ENCODE peak calls at places on chromosomes 7 and 10, in eight cellular contexts. W is neural progenitor cell, V is fibroblast of lung, J is HCT116, E is mammary epithelial cell, R is hepatocyte, H is colonic mucosa, P is thoracic aorta. T is an unnamed sample. For H3K4me1 and H3K27me3, the result is how much of the 10 kb centered on the place peaks cover.

GRCh38 chr7:68245688-68246087 is 1249.1 kb downstream of the TYW1 start:
- DNase-seq in W (no peak), V (peak), J (no peak), E (no peak), R (peak), H (no peak), P (no peak), T (no peak)

GRCh38 chr10:7409732-7410168 is 1.1 kb downstream of the SFMBT2 start:
- DNase-seq in W (peak), V (peak), J (no peak), E (no peak), R (peak), H (peak), P (no peak), T (no peak)

GRCh38 chr10:123665371-123666286 is 526 bp upstream of the GPR26 start:
- DNase-seq in W (peak), V (no peak), J (no peak), E (no peak), R (no peak), H (no peak), P (no peak), T (no peak)

GRCh38 chr7:22597845-22598244 is 97.9 kb upstream of the STEAP1B start:
- DNase-seq in W (no peak), V (peak), J (no peak), E (peak), R (no peak), H (no peak), P (no peak), T (no peak)

GRCh38 chr7:73448609-73449008 is 15.0 kb downstream of the FZD9 start:
- DNase-seq in W (no peak), V (no peak), J (no peak), E (no peak), R (no peak), H (no peak), P (no peak), T (no peak)

GRCh38 chr7:156606618-156607331 is 33.8 kb upstream of the RNF32 start:
- DNase-seq in W (no peak), V (no peak), J (no peak), E (no peak), R (no peak), H (no peak), P (no peak), T (no peak)

GRCh38 chr7:36810476-36810875 is 86.2 kb upstream of the AOAH start:
- DNase-seq in W (no peak), V (no peak), J (no peak), E (no peak), R (no peak), H (no peak), P (no peak), T (no peak)

GRCh38 chr7:104652434-104652833 is 324.0 kb downstream of the LHFPL3 start:
- DNase-seq in W (no peak), V (no peak), J (no peak), E (no peak), R (no peak), H (no peak), P (no peak), T (no peak)

GRCh38 chr10:119535310-119535709 is 7.2 kb downstream of the RGS10 start:
- DNase-seq in W (no peak), V (peak), J (no peak), E (no peak), R (no peak), H (no peak), P (no peak), T (no peak)

GRCh38 chr7:31882187-31882586 is 188.0 kb downstream of the PDE1C start:
- DNase-seq in W (peak), V (peak), J (no peak), E (peak), R (no peak), H (no peak), P (no peak), T (no peak)

GRCh38 chr7:8387551-8388256 is 45.7 kb upstream of the NXPH1 start:
- DNase-seq in W (no peak), V (no peak), J (no peak), E (no peak), R (peak), H (no peak), P (no peak), T (no peak)

GRCh38 chr7:28269700-28270361 is 89.2 kb upstream of the JAZF1 start:
- DNase-seq in W (no peak), V (no peak), J (no peak), E (peak), R (no peak), H (no peak), P (no peak), T (no peak)

GRCh38 chr7:115559877-115560276 is 470.7 kb downstream of the TFEC start:
- DNase-seq in W (no peak), V (no peak), J (no peak), E (no peak), R (no peak), H (no peak), P (no peak), T (no peak)

GRCh38 chr7:115558186-115558585 is 472.4 kb downstream of the TFEC start:
- DNase-seq in W (no peak), V (peak), J (no peak), E (peak), R (no peak), H (no peak), P (no peak), T (no peak)

DNA sequence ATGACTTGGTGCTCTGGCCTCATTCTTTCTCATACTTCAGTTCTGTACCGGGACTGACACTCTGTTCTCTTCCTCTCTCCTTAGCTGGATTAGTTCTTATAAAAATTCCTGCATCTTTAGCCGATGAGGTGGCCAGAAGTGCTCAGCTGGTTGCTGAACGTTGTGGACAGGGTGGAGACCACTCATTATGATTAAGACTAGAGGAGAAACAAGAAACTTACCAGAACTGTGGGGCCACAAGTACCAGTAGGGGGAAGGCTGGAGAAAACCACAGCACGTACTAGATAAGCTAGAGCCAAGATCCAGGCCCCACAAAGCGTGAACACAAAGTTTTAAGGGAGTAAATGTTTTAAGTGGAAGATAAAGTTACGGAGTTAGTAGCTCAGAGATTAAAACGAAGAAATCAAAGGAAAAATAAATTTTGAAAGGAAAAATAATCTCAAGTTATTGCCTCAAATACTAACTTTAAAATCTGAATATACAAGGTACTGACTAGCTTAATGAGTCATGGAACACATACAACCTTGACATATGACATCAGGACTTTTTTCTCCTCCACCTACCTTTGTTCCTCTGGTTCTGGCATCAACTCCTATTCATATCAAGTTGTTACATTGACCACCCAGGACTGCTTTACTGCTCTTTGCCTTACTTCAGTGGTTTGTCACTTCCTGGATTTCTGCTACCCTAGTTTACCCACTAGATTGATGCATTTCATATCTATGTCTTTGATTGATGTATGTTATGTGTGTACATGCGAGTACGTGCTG is 469.0 kb downstream of the TFEC start:
- DNase-seq in W (no peak), V (peak), J (no peak), E (no peak), R (peak), H (no peak), P (no peak), T (no peak)
- TF ChIP-seq CTCF in W (no peak), V (peak), J (no peak), E (no peak), R (no peak), H (no peak), P (no peak), T (no peak)

GRCh38 chr10:48806282-48806681 is 121.6 kb downstream of the WDFY4 start:
- DNase-seq in W (peak), V (no peak), J (no peak), E (no peak), R (no peak), H (no peak), P (no peak), T (no peak)
- H3K4me1 ChIP-seq in W (under half), V (under half), J (under half), E (under half), R (under half), H (under half), P (under half), T (under half)

DNA sequence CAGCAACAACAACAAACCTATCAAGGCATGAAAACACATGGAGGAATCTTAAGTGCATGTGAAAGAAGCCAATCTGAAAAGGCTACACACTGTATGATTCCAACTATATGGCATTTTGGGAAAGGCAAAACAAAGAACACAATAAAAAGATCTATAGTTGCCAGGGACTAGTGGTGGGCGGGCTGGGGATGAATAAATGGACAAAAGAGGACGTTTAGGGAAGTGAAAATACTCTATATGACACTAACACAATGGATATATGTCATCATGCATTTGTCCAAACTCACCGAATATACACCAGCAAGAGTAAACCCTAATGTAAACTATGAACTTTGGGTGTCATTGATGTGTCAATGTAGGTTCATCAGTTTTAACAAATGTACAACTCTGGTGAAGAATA is 89.1 kb downstream of the SEMA3E start:
- DNase-seq in W (no peak), V (no peak), J (no peak), E (no peak), R (no peak), H (no peak), P (no peak), T (no peak)
- H3K27me3 ChIP-seq in W (under half), V (under half), J (under half), E (under half), R (under half), H (under half), P (under half), T (under half)

DNA sequence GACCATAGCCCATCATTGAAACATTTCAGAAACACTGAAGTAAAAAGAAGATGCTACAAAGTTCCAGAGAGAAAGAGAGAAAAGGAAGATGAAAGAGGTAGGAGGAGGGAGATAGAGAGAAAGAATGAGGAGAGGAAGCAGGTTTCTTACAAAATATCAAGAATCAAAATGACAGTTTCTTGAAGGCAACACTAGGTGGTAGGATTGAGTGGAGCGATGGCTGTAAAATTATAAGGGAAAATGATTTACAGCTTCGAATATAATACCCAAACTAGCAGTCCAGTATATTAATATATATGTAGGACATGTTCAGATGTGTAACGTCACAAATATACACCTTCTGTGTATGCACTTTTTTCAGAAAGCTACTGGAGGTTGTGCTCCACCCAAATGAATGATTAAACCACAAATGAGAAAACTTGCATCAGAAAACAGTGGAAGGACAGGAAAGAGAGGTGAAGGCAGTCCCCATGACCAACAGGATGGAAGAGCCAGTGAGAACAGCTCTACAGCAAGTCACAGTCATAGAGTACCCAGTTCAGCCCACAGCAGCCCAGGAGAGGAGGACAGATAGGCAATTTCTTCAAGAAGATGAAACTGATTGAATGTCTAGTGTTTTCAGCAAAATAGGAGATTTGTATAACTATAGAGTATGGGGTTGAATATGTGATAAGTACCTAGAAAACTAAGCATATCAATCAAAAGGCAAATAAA is 151.5 kb upstream of the TARP start:
- DNase-seq in W (no peak), V (no peak), J (no peak), E (no peak), R (no peak), H (no peak), P (no peak), T (no peak)
- TF ChIP-seq CTCF in W (peak), V (peak), J (peak), E (peak), R (no peak), H (no peak), P (no peak), T (no peak)

GRCh38 chr7:20197125-20197524 is 20.1 kb downstream of the MACC1 start:
- DNase-seq in W (no peak), V (no peak), J (no peak), E (no peak), R (no peak), H (no peak), P (no peak), T (no peak)

GRCh38 chr7:20193242-20193777 is 23.9 kb downstream of the MACC1 start:
- DNase-seq in W (no peak), V (peak), J (no peak), E (no peak), R (no peak), H (no peak), P (no peak), T (no peak)

GRCh38 chr7:20193873-20194272 is 23.3 kb downstream of the MACC1 start:
- DNase-seq in W (no peak), V (no peak), J (no peak), E (no peak), R (no peak), H (no peak), P (no peak), T (no peak)

GRCh38 chr7:20197837-20198236 is 19.3 kb downstream of the MACC1 start:
- DNase-seq in W (no peak), V (no peak), J (peak), E (no peak), R (no peak), H (no peak), P (no peak), T (no peak)

DNA sequence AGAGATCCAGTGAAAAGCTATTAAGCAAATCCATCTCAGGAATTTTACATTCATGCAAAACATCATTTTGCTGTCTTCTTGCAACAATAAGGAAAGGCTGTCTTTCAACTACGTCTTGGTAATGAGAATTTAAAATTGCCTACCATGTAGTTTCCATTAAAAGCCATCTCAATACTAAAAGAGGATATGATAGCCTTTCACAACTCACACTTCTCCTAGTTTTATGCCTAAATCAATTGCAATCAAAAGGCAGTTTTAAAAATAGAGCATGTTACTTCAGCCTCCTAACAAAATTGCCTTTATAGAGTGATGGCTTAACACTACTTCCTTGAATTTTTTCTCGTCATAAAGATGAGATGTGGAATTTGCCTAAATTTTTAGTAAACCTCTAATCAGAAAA is 22.6 kb downstream of the MACC1 start:
- DNase-seq in W (no peak), V (no peak), J (no peak), E (no peak), R (no peak), H (no peak), P (no peak), T (no peak)
- H3K4me1 ChIP-seq in W (under half), V (under half), J (under half), E (under half), R (under half), H (under half), P (under half), T (under half)

DNA sequence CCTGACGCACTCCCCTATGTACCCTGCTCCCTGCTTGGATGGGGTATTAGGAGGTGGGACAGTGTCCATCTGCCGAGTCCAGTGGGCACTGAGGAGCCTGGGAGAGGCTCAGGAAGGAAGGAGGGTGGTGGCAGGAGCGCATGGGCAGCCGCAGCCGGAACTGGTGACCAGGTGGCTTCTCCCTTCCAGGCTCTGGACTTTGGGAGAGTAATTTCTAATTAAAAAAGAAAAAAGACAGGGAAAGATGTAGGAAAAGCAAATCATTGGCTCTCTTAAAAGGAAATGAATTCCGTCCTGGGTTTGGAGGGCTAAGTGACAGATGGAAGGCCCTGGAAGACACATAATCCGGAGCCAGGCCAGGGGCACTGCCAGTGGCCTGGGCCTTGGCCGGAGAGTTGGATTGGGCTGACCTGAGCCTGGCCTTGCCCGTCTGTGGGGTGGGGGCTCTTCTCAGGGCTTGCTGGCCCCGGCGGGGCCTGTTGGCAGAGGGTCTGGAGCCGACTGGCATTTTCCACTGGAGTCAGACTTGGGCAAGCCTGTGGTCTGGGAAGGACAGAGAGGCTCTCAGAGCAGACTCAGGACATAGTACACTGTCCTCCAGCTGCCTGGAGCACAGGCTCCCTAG is 63.0 kb downstream of the NEURL1 start:
- DNase-seq in W (no peak), V (no peak), J (no peak), E (no peak), R (no peak), H (no peak), P (no peak), T (no peak)
- H3K27me3 ChIP-seq in W (under half), V (under half), J (under half), E (under half), R (under half), H (under half), P (under half), T (under half)

GRCh38 chr10:71259282-71259681 is 46.9 kb downstream of the UNC5B start:
- DNase-seq in W (no peak), V (no peak), J (no peak), E (no peak), R (no peak), H (no peak), P (no peak), T (no peak)

GRCh38 chr10:71262817-71263216 is 50.4 kb downstream of the UNC5B start:
- DNase-seq in W (no peak), V (no peak), J (no peak), E (no peak), R (no peak), H (no peak), P (no peak), T (no peak)

GRCh38 chr10:71262027-71262426 is 49.7 kb downstream of the UNC5B start:
- DNase-seq in W (no peak), V (no peak), J (no peak), E (no peak), R (no peak), H (no peak), P (no peak), T (no peak)

GRCh38 chr10:71259815-71260501 is 47.6 kb downstream of the UNC5B start:
- DNase-seq in W (no peak), V (no peak), J (no peak), E (peak), R (no peak), H (peak), P (no peak), T (no peak)

DNA sequence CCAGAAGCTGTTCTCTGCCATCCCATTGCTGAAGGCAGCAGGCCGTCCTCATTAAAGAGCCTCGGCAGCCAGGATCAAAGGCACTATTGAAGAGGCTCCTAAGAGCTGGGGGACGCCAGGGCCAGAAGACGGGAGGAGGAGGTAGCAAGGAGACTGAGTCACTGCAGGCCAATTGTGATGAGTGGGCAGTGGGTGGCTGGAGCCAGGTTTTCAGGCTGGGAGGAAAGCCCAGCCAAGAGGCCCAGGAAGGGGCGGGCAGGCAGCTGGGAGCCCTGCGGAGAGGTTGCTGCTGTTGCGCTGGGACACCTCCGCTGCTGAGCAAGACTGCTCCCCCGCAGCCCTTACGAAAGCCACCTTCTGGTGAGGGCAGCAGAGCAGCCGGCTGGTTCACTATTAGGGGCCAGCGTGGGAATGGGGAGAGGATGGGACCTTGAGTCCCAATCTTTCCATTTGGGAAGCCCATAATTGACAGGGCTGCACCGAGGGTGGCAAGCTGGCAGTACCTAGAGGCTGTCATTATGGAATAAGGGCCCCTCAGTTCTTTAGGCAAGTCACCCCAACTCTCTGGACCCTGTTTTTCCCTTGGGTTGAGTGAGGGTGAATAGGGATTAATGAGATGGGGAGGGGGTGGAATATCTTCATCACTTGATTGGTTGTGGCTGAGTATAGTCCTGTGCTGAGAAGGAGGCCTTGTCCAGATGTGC is 48.4 kb downstream of the UNC5B start:
- DNase-seq in W (peak), V (peak), J (peak), E (peak), R (peak), H (no peak), P (no peak), T (no peak)
- TF ChIP-seq CTCF in W (peak), V (peak), J (no peak), E (peak), R (no peak), H (no peak), P (no peak), T (no peak)

GRCh38 chr10:71772832-71773220 is 494 bp downstream of the VSIR start:
- DNase-seq in W (no peak), V (no peak), J (no peak), E (peak), R (no peak), H (no peak), P (no peak), T (no peak)
- H3K4me1 ChIP-seq in W (under half), V (under half), J (half or more), E (half or more), R (under half), H (under half), P (half or more), T (half or more)

GRCh38 chr7:116963234-116963633 is 9.9 kb downstream of the ST7 start:
- DNase-seq in W (no peak), V (no peak), J (no peak), E (no peak), R (no peak), H (no peak), P (no peak), T (no peak)
- H3K27me3 ChIP-seq in W (under half), V (under half), J (under half), E (under half), R (under half), H (under half), P (under half), T (under half)

GRCh38 chr10:13827418-13827817 is 240.7 kb downstream of the PRPF18 start:
- DNase-seq in W (no peak), V (peak), J (no peak), E (no peak), R (no peak), H (no peak), P (no peak), T (no peak)
- TF ChIP-seq CTCF in W (no peak), V (no peak), J (no peak), E (no peak), R (no peak), H (no peak), P (no peak), T (no peak)

T was measured in lower lobe of right lung.